ENCODE peak calls at places on chromosomes 5 and 9, in four cellular contexts. S is K562, I is GM12878, E is HL-60. Y is an unnamed sample.

GRCh38 chr9:27059406-27059805 is 49.6 kb upstream of the TEK start:
- DNase-seq in I (no peak), S (no peak), E (no peak), Y (no peak)

GRCh38 chr9:110099236-110099741 is 108.7 kb downstream of the C9orf152 start:
- DNase-seq in S (no peak), E (no peak), I (no peak), Y (no peak)

GRCh38 chr5:13591621-13592020 is 352.9 kb downstream of the DNAH5 start:
- DNase-seq in S (no peak), E (peak), I (no peak), Y (no peak)

GRCh38 chr9:95133351-95133724 is 184.2 kb downstream of the FANCC start:
- DNase-seq in E (no peak), S (no peak), I (no peak), Y (no peak)

GRCh38 chr9:120680579-120680978 is 33.7 kb downstream of the MEGF9 start:
- DNase-seq in I (no peak), S (no peak), E (no peak), Y (no peak)

GRCh38 chr5:136620016-136620419 is 254.7 kb upstream of the TRPC7 start:
- DNase-seq in E (peak), I (no peak), S (peak), Y (no peak)

GRCh38 chr9:5352637-5353248 is 13.1 kb upstream of the RLN1 start:
- DNase-seq in E (no peak), I (no peak), S (no peak), Y (no peak)

GRCh38 chr5:148776780-148777179 is 49.6 kb upstream of the ADRB2 start:
- DNase-seq in S (no peak), E (peak), I (no peak), Y (no peak)

GRCh38 chr9:6055213-6055612 is 39.8 kb upstream of the RANBP6 start:
- DNase-seq in S (peak), I (peak), E (peak), Y (no peak)

GRCh38 chr9:91033802-91034201 is 232.2 kb downstream of the SYK start:
- DNase-seq in I (no peak), S (peak), E (no peak), Y (no peak)

GRCh38 chr9:94656190-94656589 is 16.9 kb upstream of the FBP1 start:
- DNase-seq in I (peak), E (peak), S (peak), Y (peak)

DNA sequence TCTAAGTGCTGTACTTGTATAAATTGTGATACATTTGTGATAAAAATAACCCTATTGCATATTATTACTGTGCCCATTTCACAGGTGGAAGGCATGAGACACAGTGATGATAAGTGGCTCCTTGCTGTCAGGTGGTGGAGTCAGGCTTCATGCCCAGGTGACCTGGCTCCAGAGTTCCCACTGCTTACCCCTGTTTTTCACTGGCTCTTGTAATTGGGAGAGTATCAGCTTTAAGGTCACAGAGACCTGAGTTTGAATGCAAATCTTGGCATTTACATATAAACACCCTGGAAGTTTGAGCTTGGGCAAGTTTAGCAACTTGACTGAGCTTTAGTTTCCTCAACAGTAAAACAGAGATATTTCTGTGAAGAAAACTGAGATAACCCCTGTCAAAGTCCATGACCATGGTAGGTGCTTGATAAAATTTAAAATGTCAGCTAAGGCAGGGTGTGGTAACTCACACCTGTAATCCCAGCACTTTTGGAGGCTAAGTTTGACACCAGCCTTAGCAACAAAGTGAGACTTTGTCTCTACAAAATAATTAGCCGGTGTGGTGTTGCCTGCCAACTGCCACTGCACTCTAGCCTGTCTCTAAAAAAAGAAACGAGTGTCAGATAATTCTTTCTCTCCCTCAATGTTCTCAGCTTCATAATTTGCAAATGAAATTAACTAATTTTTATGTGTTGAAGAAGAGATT is 29.2 kb downstream of the MAT2B start:
- DNase-seq in S (no peak), I (no peak), E (no peak), Y (no peak)
- TF ChIP-seq SPI1 in S (no peak), I (no peak), E (no peak), Y (no peak)

GRCh38 chr9:15222313-15222712 is 84.7 kb downstream of the TTC39B start:
- DNase-seq in I (no peak), E (no peak), S (no peak), Y (no peak)
- TF ChIP-seq SPI1 in I (no peak), E (no peak), S (no peak), Y (no peak)

DNA sequence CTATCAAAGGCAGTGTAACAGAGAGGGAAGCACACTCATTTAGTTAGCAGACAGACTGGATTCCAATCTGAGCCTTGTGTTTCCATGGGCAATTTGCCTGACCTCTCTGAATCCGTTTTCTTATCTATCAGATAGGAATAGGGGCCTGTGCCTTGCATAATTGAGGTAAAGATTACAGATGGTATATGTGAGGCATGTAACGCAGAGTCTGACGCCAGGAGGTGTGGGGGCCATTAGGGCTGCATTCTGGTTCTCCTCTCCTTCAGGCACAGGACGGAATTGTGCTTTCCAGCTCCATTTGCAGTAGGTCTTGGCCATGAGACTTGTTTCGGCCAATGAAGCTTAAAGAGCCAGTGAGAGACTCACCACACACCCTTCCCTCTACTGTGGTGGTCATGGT is 97.6 kb downstream of the FRMD3 start:
- DNase-seq in I (no peak), S (no peak), E (no peak), Y (no peak)
- TF ChIP-seq SPI1 in I (no peak), S (no peak), E (no peak), Y (no peak)

DNA sequence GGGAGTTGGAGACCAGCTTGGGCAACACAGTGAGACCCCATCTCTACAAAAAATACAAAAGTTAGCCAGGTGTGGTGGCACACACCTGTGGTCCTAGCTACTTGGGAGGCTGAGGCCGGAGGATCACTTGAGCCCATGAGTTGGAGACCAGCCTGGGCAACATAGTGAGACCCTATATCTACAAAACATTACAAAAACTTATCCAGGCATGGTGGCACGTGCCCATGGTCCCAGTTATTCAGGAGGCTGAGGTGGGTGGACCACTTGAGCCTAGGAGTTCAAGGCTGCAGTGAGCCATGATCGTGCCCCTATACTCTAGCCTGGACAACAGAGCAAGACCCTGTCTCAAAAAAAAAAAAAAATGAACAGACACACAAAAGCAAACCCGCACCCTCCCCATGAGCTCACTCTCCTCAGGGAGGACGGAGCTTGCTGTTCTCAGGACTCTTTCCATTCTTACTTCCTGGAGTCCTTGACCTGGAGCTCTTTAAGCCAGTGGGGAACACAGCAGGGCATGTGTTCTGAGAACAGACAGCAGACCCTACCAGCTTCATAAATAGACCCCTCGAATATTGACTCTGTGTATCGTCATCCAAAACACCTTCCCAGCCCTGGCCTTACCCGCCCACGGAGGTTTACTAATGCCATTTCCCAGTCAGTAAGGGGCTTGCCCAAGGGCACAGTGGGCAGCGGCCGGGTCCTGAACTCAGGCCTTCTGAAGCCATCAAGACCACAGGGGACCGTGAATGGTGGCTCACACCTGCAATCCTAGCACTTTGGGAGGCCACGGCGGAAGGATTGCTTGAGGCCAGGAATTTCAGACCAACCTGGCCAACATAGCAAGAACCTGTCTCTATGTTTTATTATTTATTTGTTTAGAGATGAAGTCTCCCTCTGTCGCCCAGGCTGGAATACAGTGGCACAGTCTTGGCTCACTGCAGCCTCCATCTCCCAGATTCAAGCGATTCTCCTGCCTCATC is 11.1 kb downstream of the PTGES2 start:
- DNase-seq in I (no peak), E (no peak), S (no peak), Y (no peak)
- TF ChIP-seq SPI1 in I (no peak), E (no peak), S (no peak), Y (no peak)

GRCh38 chr5:125926172-125926571 is 497.0 kb upstream of the GRAMD2B start:
- DNase-seq in S (no peak), E (no peak), I (no peak), Y (no peak)

GRCh38 chr5:125928663-125929062 is 494.5 kb upstream of the GRAMD2B start:
- DNase-seq in I (peak), S (no peak), E (no peak), Y (no peak)
- TF ChIP-seq SPI1 in I (no peak), S (no peak), E (no peak), Y (no peak)

DNA sequence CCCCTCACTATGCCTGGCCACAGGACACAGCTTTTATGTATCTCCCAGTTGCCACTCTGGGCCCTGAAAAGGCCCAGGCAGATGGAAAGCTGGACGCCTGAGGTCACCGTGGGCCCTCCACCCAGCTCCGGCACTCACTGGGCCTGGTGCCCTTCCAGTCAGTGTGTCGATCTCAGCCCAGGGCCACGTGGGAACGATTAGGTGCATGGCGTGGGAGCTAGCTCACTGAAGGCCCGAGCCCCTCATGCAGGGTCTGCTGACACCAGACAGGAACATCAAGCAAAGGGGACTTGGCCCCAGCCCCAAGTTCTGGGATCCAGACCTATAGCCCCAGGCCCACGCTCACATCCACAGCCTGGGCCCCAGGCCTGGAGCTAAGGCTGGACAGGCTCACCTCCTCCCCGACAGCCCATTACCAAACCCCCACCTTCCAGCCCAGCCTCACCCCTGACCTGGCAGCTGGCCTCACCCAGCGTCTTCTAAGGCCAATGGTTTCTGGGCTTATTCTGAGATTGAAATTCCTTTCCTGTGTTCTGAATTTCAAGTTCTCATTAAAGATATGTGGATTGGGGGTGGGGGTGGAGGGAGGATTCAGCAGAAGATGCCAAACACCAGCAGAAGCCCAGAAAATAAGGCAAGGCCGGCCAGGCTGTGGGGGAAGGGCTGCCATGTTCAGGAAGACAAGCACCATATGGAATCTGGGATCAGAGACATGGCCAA is 74.5 kb downstream of the ADAMTS2 start:
- DNase-seq in S (no peak), E (no peak), I (no peak), Y (no peak)
- TF ChIP-seq SPI1 in S (no peak), E (no peak), I (no peak), Y (no peak)

GRCh38 chr5:10233505-10233904 is 16.2 kb downstream of the ATPSCKMT start:
- DNase-seq in I (no peak), S (peak), E (no peak), Y (no peak)

GRCh38 chr5:10229306-10230048 is 20.2 kb downstream of the ATPSCKMT start:
- DNase-seq in I (no peak), S (peak), E (no peak), Y (no peak)

GRCh38 chr5:10232386-10232785 is 17.3 kb downstream of the ATPSCKMT start:
- DNase-seq in I (no peak), E (no peak), S (no peak), Y (no peak)

GRCh38 chr5:10233011-10233410 is 16.7 kb downstream of the ATPSCKMT start:
- DNase-seq in S (no peak), E (no peak), I (no peak), Y (no peak)

GRCh38 chr5:10235350-10235749 is 14.3 kb downstream of the ATPSCKMT start:
- DNase-seq in E (no peak), S (no peak), I (no peak), Y (no peak)
- TF ChIP-seq SPI1 in E (no peak), S (no peak), I (no peak), Y (no peak)

GRCh38 chr5:150630459-150631325 is 9.8 kb upstream of the SYNPO start:
- DNase-seq in S (no peak), E (no peak), I (no peak), Y (no peak)

GRCh38 chr5:150633424-150633823 is 7.0 kb upstream of the SYNPO start:
- DNase-seq in S (no peak), E (no peak), I (no peak), Y (no peak)

GRCh38 chr5:150630016-150630415 is 10.4 kb upstream of the SYNPO start:
- DNase-seq in I (no peak), E (no peak), S (no peak), Y (no peak)

GRCh38 chr5:150631326-150631701 is 9.1 kb upstream of the SYNPO start:
- DNase-seq in S (no peak), I (no peak), E (no peak), Y (no peak)

DNA sequence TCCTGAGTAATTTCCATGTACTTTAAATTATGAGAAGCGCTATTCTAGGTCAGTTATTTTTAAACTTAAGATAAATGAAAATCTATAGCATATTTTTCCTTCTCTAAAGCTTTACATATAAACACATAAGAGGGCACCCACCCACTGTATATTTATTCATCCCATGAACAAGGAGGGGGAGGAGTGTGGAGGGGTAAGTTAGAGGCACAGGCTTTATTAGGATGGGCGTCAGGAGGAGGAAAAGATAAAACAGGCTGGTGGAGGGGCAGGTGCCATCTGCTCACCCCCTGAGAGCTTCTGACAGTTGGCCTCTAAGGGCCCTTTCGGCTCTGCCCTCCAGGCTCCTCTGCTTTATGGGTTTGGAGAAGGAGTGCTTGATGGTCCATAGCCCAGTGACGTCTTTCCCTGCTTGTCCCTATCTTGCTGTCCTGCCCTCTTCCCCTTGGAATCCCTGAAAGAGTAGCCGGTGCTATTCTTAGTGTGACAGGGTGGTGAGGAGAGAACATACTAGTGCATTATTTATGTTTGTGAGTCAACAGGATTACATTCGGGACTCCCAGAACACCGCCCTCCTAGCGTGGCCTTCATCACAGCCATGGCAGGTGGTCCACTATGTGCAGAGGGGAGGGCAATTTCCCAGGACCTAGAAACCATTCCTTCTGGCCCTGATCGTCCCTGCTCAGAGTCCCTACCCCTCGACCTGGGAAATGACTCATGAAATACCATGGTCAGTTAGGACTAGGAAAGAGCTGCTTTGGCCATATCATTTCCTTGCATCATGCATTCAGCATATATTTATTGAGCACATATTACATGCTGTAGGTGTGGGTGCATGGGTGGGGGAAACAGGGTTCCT is 7.9 kb upstream of the SYNPO start:
- DNase-seq in E (no peak), I (no peak), S (no peak), Y (no peak)
- TF ChIP-seq SPI1 in E (no peak), I (no peak), S (no peak), Y (no peak)

GRCh38 chr9:111937781-111938426 is 41.3 kb downstream of the UGCG start:
- DNase-seq in E (no peak), S (peak), I (peak), Y (no peak)
- TF ChIP-seq SPI1 in E (peak), S (peak), I (peak), Y (peak)